ENCODE peak calls at places on chromosomes 5 and 9, in eight cellular contexts. One of them, this sample, is unnamed.

GRCh38 chr5:36777105-36777757 is 99.3 kb upstream of the NIPBL start:
- DNase-seq in GM03348: peak
- DNase-seq in stimulated activated CD8-positive, alpha-beta memory T cell treated with anti-CD3 and anti-CD28 coated beads, Interleukin-4, amount 100 ng/mL, for 1 hour: no peak
- DNase-seq in neuronal stem cell: peak
- DNase-seq in NCI-H187 treated with DMSO at 0.1 percent for 48 hours: no peak
- DNase-seq in HT-29: peak
- DNase-seq in H9: peak
- DNase-seq in left colon: no peak
- DNase-seq in this sample: peak

GRCh38 chr5:140165101-140165920 is 9.7 kb upstream of the CYSTM1 start:
- DNase-seq in H9: no peak
- DNase-seq in neuronal stem cell: no peak
- DNase-seq in stimulated activated CD8-positive, alpha-beta memory T cell treated with anti-CD3 and anti-CD28 coated beads, Interleukin-4, amount 100 ng/mL, for 1 hour: no peak
- DNase-seq in GM03348: no peak
- DNase-seq in NCI-H187 treated with DMSO at 0.1 percent for 48 hours: no peak
- DNase-seq in left colon: peak
- DNase-seq in HT-29: peak
- DNase-seq in this sample: no peak

GRCh38 chr9:108761530-108762347 is 94.0 kb downstream of the ACTL7B start:
- DNase-seq in left colon: no peak
- DNase-seq in stimulated activated CD8-positive, alpha-beta memory T cell treated with anti-CD3 and anti-CD28 coated beads, Interleukin-4, amount 100 ng/mL, for 1 hour: no peak
- DNase-seq in H9: peak
- DNase-seq in NCI-H187 treated with DMSO at 0.1 percent for 48 hours: no peak
- DNase-seq in neuronal stem cell: peak
- DNase-seq in GM03348: peak
- DNase-seq in HT-29: peak
- DNase-seq in this sample: peak

GRCh38 chr9:125749951-125750655 is 2.9 kb downstream of the PBX3 start:
- DNase-seq in HT-29: no peak
- DNase-seq in H9: no peak
- DNase-seq in neuronal stem cell: peak
- DNase-seq in stimulated activated CD8-positive, alpha-beta memory T cell treated with anti-CD3 and anti-CD28 coated beads, Interleukin-4, amount 100 ng/mL, for 1 hour: no peak
- DNase-seq in GM03348: no peak
- DNase-seq in NCI-H187 treated with DMSO at 0.1 percent for 48 hours: no peak
- DNase-seq in left colon: no peak
- DNase-seq in this sample: no peak

GRCh38 chr5:65338606-65339151 is 143.0 kb downstream of the ADAMTS6 start:
- DNase-seq in neuronal stem cell: no peak
- DNase-seq in left colon: no peak
- DNase-seq in NCI-H187 treated with DMSO at 0.1 percent for 48 hours: no peak
- DNase-seq in GM03348: no peak
- DNase-seq in HT-29: no peak
- DNase-seq in stimulated activated CD8-positive, alpha-beta memory T cell treated with anti-CD3 and anti-CD28 coated beads, Interleukin-4, amount 100 ng/mL, for 1 hour: no peak
- DNase-seq in H9: peak
- DNase-seq in this sample: no peak

GRCh38 chr5:178209334-178210072 is 5.2 kb downstream of the HNRNPAB start:
- DNase-seq in left colon: peak
- DNase-seq in GM03348: no peak
- DNase-seq in H9: no peak
- DNase-seq in stimulated activated CD8-positive, alpha-beta memory T cell treated with anti-CD3 and anti-CD28 coated beads, Interleukin-4, amount 100 ng/mL, for 1 hour: no peak
- DNase-seq in neuronal stem cell: no peak
- DNase-seq in HT-29: no peak
- DNase-seq in NCI-H187 treated with DMSO at 0.1 percent for 48 hours: no peak
- DNase-seq in this sample: no peak

GRCh38 chr5:173053041-173053440 is 3.1 kb upstream of the CREBRF start:
- DNase-seq in GM03348: no peak
- DNase-seq in H9: no peak
- DNase-seq in NCI-H187 treated with DMSO at 0.1 percent for 48 hours: no peak
- DNase-seq in HT-29: no peak
- DNase-seq in stimulated activated CD8-positive, alpha-beta memory T cell treated with anti-CD3 and anti-CD28 coated beads, Interleukin-4, amount 100 ng/mL, for 1 hour: no peak
- DNase-seq in neuronal stem cell: no peak
- DNase-seq in left colon: no peak
- DNase-seq in this sample: no peak

GRCh38 chr5:52948418-52949076 is 40.6 kb upstream of the ITGA2 start:
- DNase-seq in stimulated activated CD8-positive, alpha-beta memory T cell treated with anti-CD3 and anti-CD28 coated beads, Interleukin-4, amount 100 ng/mL, for 1 hour: peak
- DNase-seq in left colon: peak
- DNase-seq in HT-29: peak
- DNase-seq in neuronal stem cell: peak
- DNase-seq in H9: peak
- DNase-seq in GM03348: peak
- DNase-seq in NCI-H187 treated with DMSO at 0.1 percent for 48 hours: peak
- DNase-seq in this sample: peak

GRCh38 chr9:97510797-97511761 is 9.6 kb downstream of the TMOD1 start:
- DNase-seq in H9: peak
- DNase-seq in left colon: no peak
- DNase-seq in HT-29: no peak
- DNase-seq in neuronal stem cell: no peak
- DNase-seq in GM03348: no peak
- DNase-seq in stimulated activated CD8-positive, alpha-beta memory T cell treated with anti-CD3 and anti-CD28 coated beads, Interleukin-4, amount 100 ng/mL, for 1 hour: no peak
- DNase-seq in NCI-H187 treated with DMSO at 0.1 percent for 48 hours: no peak
- DNase-seq in this sample: no peak

GRCh38 chr9:91843093-91843492 is 106.9 kb downstream of the ROR2 start:
- DNase-seq in left colon: no peak
- DNase-seq in GM03348: no peak
- DNase-seq in stimulated activated CD8-positive, alpha-beta memory T cell treated with anti-CD3 and anti-CD28 coated beads, Interleukin-4, amount 100 ng/mL, for 1 hour: no peak
- DNase-seq in HT-29: no peak
- DNase-seq in H9: no peak
- DNase-seq in NCI-H187 treated with DMSO at 0.1 percent for 48 hours: no peak
- DNase-seq in neuronal stem cell: no peak
- DNase-seq in this sample: no peak

GRCh38 chr5:38258319-38259061 is at the start of gene EGFLAM:
- DNase-seq in stimulated activated CD8-positive, alpha-beta memory T cell treated with anti-CD3 and anti-CD28 coated beads, Interleukin-4, amount 100 ng/mL, for 1 hour: no peak
- DNase-seq in neuronal stem cell: peak
- DNase-seq in H9: peak
- DNase-seq in NCI-H187 treated with DMSO at 0.1 percent for 48 hours: no peak
- DNase-seq in HT-29: no peak
- DNase-seq in GM03348: peak
- DNase-seq in left colon: no peak
- DNase-seq in this sample: peak

GRCh38 chr5:14902826-14903560 is 31.4 kb upstream of the ANKH start:
- DNase-seq in stimulated activated CD8-positive, alpha-beta memory T cell treated with anti-CD3 and anti-CD28 coated beads, Interleukin-4, amount 100 ng/mL, for 1 hour: no peak
- DNase-seq in HT-29: no peak
- DNase-seq in neuronal stem cell: no peak
- DNase-seq in left colon: no peak
- DNase-seq in GM03348: no peak
- DNase-seq in NCI-H187 treated with DMSO at 0.1 percent for 48 hours: no peak
- DNase-seq in H9: no peak
- DNase-seq in this sample: no peak

GRCh38 chr5:37751227-37751626 is 88.6 kb downstream of the GDNF start:
- DNase-seq in HT-29: no peak
- DNase-seq in H9: no peak
- DNase-seq in left colon: no peak
- DNase-seq in neuronal stem cell: no peak
- DNase-seq in GM03348: peak
- DNase-seq in NCI-H187 treated with DMSO at 0.1 percent for 48 hours: no peak
- DNase-seq in stimulated activated CD8-positive, alpha-beta memory T cell treated with anti-CD3 and anti-CD28 coated beads, Interleukin-4, amount 100 ng/mL, for 1 hour: no peak
- DNase-seq in this sample: no peak

GRCh38 chr9:81999806-82000205 is 11.2 kb downstream of the SPATA31D1 start:
- DNase-seq in H9: no peak
- DNase-seq in stimulated activated CD8-positive, alpha-beta memory T cell treated with anti-CD3 and anti-CD28 coated beads, Interleukin-4, amount 100 ng/mL, for 1 hour: no peak
- DNase-seq in HT-29: no peak
- DNase-seq in GM03348: no peak
- DNase-seq in NCI-H187 treated with DMSO at 0.1 percent for 48 hours: no peak
- DNase-seq in neuronal stem cell: no peak
- DNase-seq in left colon: no peak
- DNase-seq in this sample: no peak

GRCh38 chr5:154654484-154655375 is 100.4 kb upstream of the LARP1 start:
- DNase-seq in GM03348: peak
- DNase-seq in NCI-H187 treated with DMSO at 0.1 percent for 48 hours: no peak
- DNase-seq in HT-29: no peak
- DNase-seq in H9: no peak
- DNase-seq in stimulated activated CD8-positive, alpha-beta memory T cell treated with anti-CD3 and anti-CD28 coated beads, Interleukin-4, amount 100 ng/mL, for 1 hour: no peak
- DNase-seq in left colon: no peak
- DNase-seq in neuronal stem cell: no peak
- DNase-seq in this sample: no peak

GRCh38 chr5:93809430-93809829 is 68.0 kb upstream of the POU5F2 start:
- DNase-seq in neuronal stem cell: no peak
- DNase-seq in GM03348: no peak
- DNase-seq in H9: no peak
- DNase-seq in HT-29: no peak
- DNase-seq in left colon: no peak
- DNase-seq in NCI-H187 treated with DMSO at 0.1 percent for 48 hours: no peak
- DNase-seq in stimulated activated CD8-positive, alpha-beta memory T cell treated with anti-CD3 and anti-CD28 coated beads, Interleukin-4, amount 100 ng/mL, for 1 hour: no peak
- DNase-seq in this sample: no peak

GRCh38 chr9:120904061-120904998 is 22.3 kb downstream of the TRAF1 start:
- DNase-seq in GM03348: no peak
- DNase-seq in stimulated activated CD8-positive, alpha-beta memory T cell treated with anti-CD3 and anti-CD28 coated beads, Interleukin-4, amount 100 ng/mL, for 1 hour: no peak
- DNase-seq in H9: no peak
- DNase-seq in left colon: no peak
- DNase-seq in neuronal stem cell: no peak
- DNase-seq in NCI-H187 treated with DMSO at 0.1 percent for 48 hours: no peak
- DNase-seq in HT-29: no peak
- DNase-seq in this sample: no peak

GRCh38 chr9:113349434-113350337 is at the start of gene BSPRY:
- DNase-seq in HT-29: peak
- DNase-seq in stimulated activated CD8-positive, alpha-beta memory T cell treated with anti-CD3 and anti-CD28 coated beads, Interleukin-4, amount 100 ng/mL, for 1 hour: no peak
- DNase-seq in left colon: no peak
- DNase-seq in NCI-H187 treated with DMSO at 0.1 percent for 48 hours: no peak
- DNase-seq in GM03348: peak
- DNase-seq in neuronal stem cell: no peak
- DNase-seq in H9: peak
- DNase-seq in this sample: peak

GRCh38 chr9:71587576-71588362 is 180.5 kb downstream of the CEMIP2 start:
- DNase-seq in HT-29: no peak
- DNase-seq in H9: no peak
- DNase-seq in neuronal stem cell: no peak
- DNase-seq in left colon: no peak
- DNase-seq in GM03348: peak
- DNase-seq in stimulated activated CD8-positive, alpha-beta memory T cell treated with anti-CD3 and anti-CD28 coated beads, Interleukin-4, amount 100 ng/mL, for 1 hour: no peak
- DNase-seq in NCI-H187 treated with DMSO at 0.1 percent for 48 hours: no peak
- DNase-seq in this sample: no peak

GRCh38 chr5:172420215-172420934 is 34.0 kb downstream of the SH3PXD2B start:
- DNase-seq in GM03348: peak
- DNase-seq in left colon: peak
- DNase-seq in neuronal stem cell: no peak
- DNase-seq in NCI-H187 treated with DMSO at 0.1 percent for 48 hours: no peak
- DNase-seq in stimulated activated CD8-positive, alpha-beta memory T cell treated with anti-CD3 and anti-CD28 coated beads, Interleukin-4, amount 100 ng/mL, for 1 hour: no peak
- DNase-seq in H9: peak
- DNase-seq in HT-29: peak
- DNase-seq in this sample: no peak

GRCh38 chr9:133627341-133627740 is 8.8 kb upstream of the DBH start:
- DNase-seq in NCI-H187 treated with DMSO at 0.1 percent for 48 hours: no peak
- DNase-seq in H9: no peak
- DNase-seq in neuronal stem cell: no peak
- DNase-seq in GM03348: no peak
- DNase-seq in stimulated activated CD8-positive, alpha-beta memory T cell treated with anti-CD3 and anti-CD28 coated beads, Interleukin-4, amount 100 ng/mL, for 1 hour: no peak
- DNase-seq in HT-29: no peak
- DNase-seq in left colon: no peak
- DNase-seq in this sample: no peak

GRCh38 chr9:135486267-135487065 is 6.9 kb downstream of the PPP1R26 start:
- DNase-seq in left colon: no peak
- DNase-seq in GM03348: no peak
- DNase-seq in neuronal stem cell: no peak
- DNase-seq in stimulated activated CD8-positive, alpha-beta memory T cell treated with anti-CD3 and anti-CD28 coated beads, Interleukin-4, amount 100 ng/mL, for 1 hour: no peak
- DNase-seq in NCI-H187 treated with DMSO at 0.1 percent for 48 hours: no peak
- DNase-seq in H9: no peak
- DNase-seq in HT-29: no peak
- DNase-seq in this sample: no peak

GRCh38 chr5:103667068-103667467 is 104.5 kb upstream of the NUDT12 start:
- DNase-seq in GM03348: peak
- DNase-seq in left colon: no peak
- DNase-seq in H9: no peak
- DNase-seq in stimulated activated CD8-positive, alpha-beta memory T cell treated with anti-CD3 and anti-CD28 coated beads, Interleukin-4, amount 100 ng/mL, for 1 hour: no peak
- DNase-seq in HT-29: no peak
- DNase-seq in neuronal stem cell: no peak
- DNase-seq in NCI-H187 treated with DMSO at 0.1 percent for 48 hours: no peak
- DNase-seq in this sample: no peak

GRCh38 chr5:116740771-116741170 is 166.1 kb upstream of the SEMA6A start:
- DNase-seq in GM03348: no peak
- DNase-seq in neuronal stem cell: no peak
- DNase-seq in stimulated activated CD8-positive, alpha-beta memory T cell treated with anti-CD3 and anti-CD28 coated beads, Interleukin-4, amount 100 ng/mL, for 1 hour: no peak
- DNase-seq in HT-29: no peak
- DNase-seq in left colon: no peak
- DNase-seq in NCI-H187 treated with DMSO at 0.1 percent for 48 hours: no peak
- DNase-seq in H9: no peak
- DNase-seq in this sample: no peak

GRCh38 chr5:157971466-157972324 is 112.8 kb upstream of the CLINT1 start:
- DNase-seq in stimulated activated CD8-positive, alpha-beta memory T cell treated with anti-CD3 and anti-CD28 coated beads, Interleukin-4, amount 100 ng/mL, for 1 hour: no peak
- DNase-seq in NCI-H187 treated with DMSO at 0.1 percent for 48 hours: peak
- DNase-seq in HT-29: no peak
- DNase-seq in H9: peak
- DNase-seq in neuronal stem cell: peak
- DNase-seq in GM03348: peak
- DNase-seq in left colon: no peak
- DNase-seq in this sample: peak

GRCh38 chr9:120735415-120736126 is 21.3 kb upstream of the MEGF9 start:
- DNase-seq in H9: no peak
- DNase-seq in left colon: no peak
- DNase-seq in neuronal stem cell: no peak
- DNase-seq in NCI-H187 treated with DMSO at 0.1 percent for 48 hours: no peak
- DNase-seq in GM03348: peak
- DNase-seq in HT-29: peak
- DNase-seq in stimulated activated CD8-positive, alpha-beta memory T cell treated with anti-CD3 and anti-CD28 coated beads, Interleukin-4, amount 100 ng/mL, for 1 hour: no peak
- DNase-seq in this sample: no peak

GRCh38 chr9:128192601-128193371 is 1.4 kb upstream of the CIZ1 start:
- DNase-seq in left colon: peak
- DNase-seq in GM03348: peak
- DNase-seq in stimulated activated CD8-positive, alpha-beta memory T cell treated with anti-CD3 and anti-CD28 coated beads, Interleukin-4, amount 100 ng/mL, for 1 hour: peak
- DNase-seq in NCI-H187 treated with DMSO at 0.1 percent for 48 hours: peak
- DNase-seq in H9: no peak
- DNase-seq in HT-29: peak
- DNase-seq in neuronal stem cell: no peak
- DNase-seq in this sample: peak

GRCh38 chr9:116008278-116008677 is 145.3 kb upstream of the PAPPA start:
- DNase-seq in NCI-H187 treated with DMSO at 0.1 percent for 48 hours: no peak
- DNase-seq in left colon: no peak
- DNase-seq in GM03348: no peak
- DNase-seq in stimulated activated CD8-positive, alpha-beta memory T cell treated with anti-CD3 and anti-CD28 coated beads, Interleukin-4, amount 100 ng/mL, for 1 hour: no peak
- DNase-seq in neuronal stem cell: no peak
- DNase-seq in HT-29: peak
- DNase-seq in H9: no peak
- DNase-seq in this sample: no peak

GRCh38 chr5:107806271-107806670 is 135.5 kb upstream of the EFNA5 start:
- DNase-seq in neuronal stem cell: no peak
- DNase-seq in H9: no peak
- DNase-seq in HT-29: no peak
- DNase-seq in GM03348: no peak
- DNase-seq in left colon: no peak
- DNase-seq in NCI-H187 treated with DMSO at 0.1 percent for 48 hours: no peak
- DNase-seq in stimulated activated CD8-positive, alpha-beta memory T cell treated with anti-CD3 and anti-CD28 coated beads, Interleukin-4, amount 100 ng/mL, for 1 hour: no peak
- DNase-seq in this sample: no peak

GRCh38 chr9:68785965-68786364 is 80.9 kb downstream of the PIP5K1B start:
- DNase-seq in stimulated activated CD8-positive, alpha-beta memory T cell treated with anti-CD3 and anti-CD28 coated beads, Interleukin-4, amount 100 ng/mL, for 1 hour: no peak
- DNase-seq in neuronal stem cell: no peak
- DNase-seq in H9: no peak
- DNase-seq in GM03348: no peak
- DNase-seq in NCI-H187 treated with DMSO at 0.1 percent for 48 hours: no peak
- DNase-seq in HT-29: no peak
- DNase-seq in left colon: no peak
- DNase-seq in this sample: no peak

GRCh38 chr5:132266031-132266835 is 8.7 kb downstream of the PDLIM4 start:
- DNase-seq in neuronal stem cell: no peak
- DNase-seq in HT-29: no peak
- DNase-seq in H9: no peak
- DNase-seq in NCI-H187 treated with DMSO at 0.1 percent for 48 hours: no peak
- DNase-seq in GM03348: no peak
- DNase-seq in left colon: no peak
- DNase-seq in stimulated activated CD8-positive, alpha-beta memory T cell treated with anti-CD3 and anti-CD28 coated beads, Interleukin-4, amount 100 ng/mL, for 1 hour: no peak
- DNase-seq in this sample: no peak

GRCh38 chr9:123657921-123658320 is 272.0 kb downstream of the DENND1A start:
- DNase-seq in stimulated activated CD8-positive, alpha-beta memory T cell treated with anti-CD3 and anti-CD28 coated beads, Interleukin-4, amount 100 ng/mL, for 1 hour: no peak
- DNase-seq in NCI-H187 treated with DMSO at 0.1 percent for 48 hours: no peak
- DNase-seq in GM03348: no peak
- DNase-seq in HT-29: no peak
- DNase-seq in left colon: no peak
- DNase-seq in neuronal stem cell: no peak
- DNase-seq in H9: no peak
- DNase-seq in this sample: no peak

GRCh38 chr9:35996358-35996970 is 38.5 kb upstream of the OR2S2 start:
- DNase-seq in GM03348: peak
- DNase-seq in stimulated activated CD8-positive, alpha-beta memory T cell treated with anti-CD3 and anti-CD28 coated beads, Interleukin-4, amount 100 ng/mL, for 1 hour: no peak
- DNase-seq in HT-29: no peak
- DNase-seq in neuronal stem cell: no peak
- DNase-seq in NCI-H187 treated with DMSO at 0.1 percent for 48 hours: no peak
- DNase-seq in H9: peak
- DNase-seq in left colon: no peak
- DNase-seq in this sample: no peak

GRCh38 chr5:13944564-13945195 is at the start of gene DNAH5:
- DNase-seq in NCI-H187 treated with DMSO at 0.1 percent for 48 hours: no peak
- DNase-seq in left colon: no peak
- DNase-seq in HT-29: no peak
- DNase-seq in GM03348: no peak
- DNase-seq in stimulated activated CD8-positive, alpha-beta memory T cell treated with anti-CD3 and anti-CD28 coated beads, Interleukin-4, amount 100 ng/mL, for 1 hour: no peak
- DNase-seq in neuronal stem cell: no peak
- DNase-seq in H9: no peak
- DNase-seq in this sample: no peak